ENCODE peak calls at places on chromosome 2, in five cellular contexts. One of them, this sample, is unnamed.

GRCh38 chr2:184596819-184597411 is 1.4 kb upstream of the ZNF804A start:
- DNase-seq in SJCRH30: peak; percentile 58
- DNase-seq in adrenal gland: no peak
- DNase-seq in mesendoderm: peak; percentile 72
- DNase-seq in heart right ventricle: no peak
- DNase-seq in this sample: peak; percentile 26

GRCh38 chr2:207239754-207240494 is 74.2 kb upstream of the KLF7 start:
- DNase-seq in SJCRH30: no peak
- DNase-seq in adrenal gland: peak; percentile 30
- DNase-seq in mesendoderm: no peak
- DNase-seq in heart right ventricle: no peak
- DNase-seq in this sample: no peak

GRCh38 chr2:42879116-42879705 is 86.8 kb upstream of the HAAO start:
- DNase-seq in SJCRH30: no peak
- DNase-seq in adrenal gland: no peak
- DNase-seq in mesendoderm: no peak
- DNase-seq in heart right ventricle: no peak
- DNase-seq in this sample: no peak

GRCh38 chr2:192017844-192018243 is 171.0 kb upstream of the CAVIN2 start:
- DNase-seq in SJCRH30: no peak
- DNase-seq in adrenal gland: no peak
- DNase-seq in mesendoderm: peak; percentile 79
- DNase-seq in heart right ventricle: no peak
- DNase-seq in this sample: no peak

GRCh38 chr2:239978381-239978780 is 46.8 kb downstream of the NDUFA10 start:
- DNase-seq in SJCRH30: no peak
- DNase-seq in adrenal gland: no peak
- DNase-seq in mesendoderm: peak; percentile 6
- DNase-seq in heart right ventricle: no peak
- DNase-seq in this sample: no peak

GRCh38 chr2:54275541-54275940 is 19.5 kb upstream of the TSPYL6 start:
- DNase-seq in SJCRH30: no peak
- DNase-seq in adrenal gland: no peak
- DNase-seq in mesendoderm: no peak
- DNase-seq in heart right ventricle: no peak
- DNase-seq in this sample: no peak

GRCh38 chr2:133434962-133435668 is 133.1 kb downstream of the NCKAP5 start:
- DNase-seq in SJCRH30: peak; percentile 26
- DNase-seq in adrenal gland: no peak
- DNase-seq in mesendoderm: peak; percentile 44
- DNase-seq in heart right ventricle: peak; percentile 21
- DNase-seq in this sample: no peak

GRCh38 chr2:178208817-178209216 is 14.5 kb downstream of the OSBPL6 start:
- DNase-seq in SJCRH30: no peak
- DNase-seq in adrenal gland: no peak
- DNase-seq in mesendoderm: no peak
- DNase-seq in heart right ventricle: no peak
- DNase-seq in this sample: no peak

GRCh38 chr2:104733544-104733943 is 120.4 kb upstream of the POU3F3 start:
- DNase-seq in SJCRH30: peak; percentile 51
- DNase-seq in adrenal gland: peak; percentile 6
- DNase-seq in mesendoderm: peak; percentile 81
- DNase-seq in heart right ventricle: no peak
- DNase-seq in this sample: peak; percentile 60

GRCh38 chr2:171248205-171248662 is 87.5 kb upstream of the TLK1 start:
- DNase-seq in SJCRH30: no peak
- DNase-seq in adrenal gland: no peak
- DNase-seq in mesendoderm: no peak
- DNase-seq in heart right ventricle: no peak
- DNase-seq in this sample: no peak

GRCh38 chr2:216683846-216684245 is 11.5 kb downstream of the IGFBP5 start:
- DNase-seq in SJCRH30: no peak
- DNase-seq in adrenal gland: peak; percentile 72
- DNase-seq in mesendoderm: no peak
- DNase-seq in heart right ventricle: no peak
- DNase-seq in this sample: no peak

GRCh38 chr2:206004004-206004693 is 81.8 kb downstream of the INO80D start:
- DNase-seq in SJCRH30: peak; percentile 49
- DNase-seq in adrenal gland: peak; percentile 21
- DNase-seq in mesendoderm: peak; percentile 86
- DNase-seq in heart right ventricle: no peak
- DNase-seq in this sample: peak; percentile 80

GRCh38 chr2:177348735-177349693 is 43.6 kb upstream of the AGPS start:
- DNase-seq in SJCRH30: peak; percentile 18
- DNase-seq in adrenal gland: no peak
- DNase-seq in mesendoderm: no peak
- DNase-seq in heart right ventricle: no peak
- DNase-seq in this sample: no peak

GRCh38 chr2:74051504-74051903 is 66.8 kb downstream of the TET3 start:
- DNase-seq in SJCRH30: peak; percentile 60
- DNase-seq in adrenal gland: no peak
- DNase-seq in mesendoderm: no peak
- DNase-seq in heart right ventricle: no peak
- DNase-seq in this sample: no peak

GRCh38 chr2:54574107-54574859 is 118.2 kb downstream of the SPTBN1 start:
- DNase-seq in SJCRH30: no peak
- DNase-seq in adrenal gland: peak; percentile 89
- DNase-seq in mesendoderm: no peak
- DNase-seq in heart right ventricle: no peak
- DNase-seq in this sample: no peak

GRCh38 chr2:222483513-222484039 is 59.2 kb downstream of the SGPP2 start:
- DNase-seq in SJCRH30: peak; percentile 59
- DNase-seq in adrenal gland: no peak
- DNase-seq in mesendoderm: peak; percentile 38
- DNase-seq in heart right ventricle: no peak
- DNase-seq in this sample: peak; percentile 70

GRCh38 chr2:82182270-82182669 is 1877.7 kb upstream of the LRRTM1 start:
- DNase-seq in SJCRH30: no peak
- DNase-seq in adrenal gland: no peak
- DNase-seq in mesendoderm: no peak
- DNase-seq in heart right ventricle: no peak
- DNase-seq in this sample: no peak

GRCh38 chr2:204628926-204629661 is 83.8 kb downstream of the PARD3B start:
- DNase-seq in SJCRH30: peak; percentile 25
- DNase-seq in adrenal gland: no peak
- DNase-seq in mesendoderm: no peak
- DNase-seq in heart right ventricle: no peak
- DNase-seq in this sample: no peak

GRCh38 chr2:181393472-181393871 is 63.7 kb upstream of the ITGA4 start:
- DNase-seq in SJCRH30: peak; percentile 68
- DNase-seq in adrenal gland: no peak
- DNase-seq in mesendoderm: peak; percentile 29
- DNase-seq in heart right ventricle: no peak
- DNase-seq in this sample: no peak

GRCh38 chr2:11701831-11702301 is 31.9 kb upstream of the NTSR2 start:
- DNase-seq in SJCRH30: peak; percentile 51
- DNase-seq in adrenal gland: peak; percentile 69
- DNase-seq in mesendoderm: no peak
- DNase-seq in heart right ventricle: no peak
- DNase-seq in this sample: no peak

GRCh38 chr2:158486150-158486969 is 29.6 kb downstream of the PKP4 start:
- DNase-seq in SJCRH30: no peak
- DNase-seq in adrenal gland: no peak
- DNase-seq in mesendoderm: no peak
- DNase-seq in heart right ventricle: no peak
- DNase-seq in this sample: no peak

GRCh38 chr2:158488442-158489216 is 31.9 kb downstream of the PKP4 start:
- DNase-seq in SJCRH30: no peak
- DNase-seq in adrenal gland: no peak
- DNase-seq in mesendoderm: no peak
- DNase-seq in heart right ventricle: no peak
- DNase-seq in this sample: no peak

GRCh38 chr2:158489366-158490112 is 32.8 kb downstream of the PKP4 start:
- DNase-seq in SJCRH30: peak; percentile 63
- DNase-seq in adrenal gland: no peak
- DNase-seq in mesendoderm: peak; percentile 67
- DNase-seq in heart right ventricle: no peak
- DNase-seq in this sample: peak; percentile 34

GRCh38 chr2:158486970-158487325 is 30.2 kb downstream of the PKP4 start:
- DNase-seq in SJCRH30: no peak
- DNase-seq in adrenal gland: no peak
- DNase-seq in mesendoderm: no peak
- DNase-seq in heart right ventricle: no peak
- DNase-seq in this sample: no peak

DNA sequence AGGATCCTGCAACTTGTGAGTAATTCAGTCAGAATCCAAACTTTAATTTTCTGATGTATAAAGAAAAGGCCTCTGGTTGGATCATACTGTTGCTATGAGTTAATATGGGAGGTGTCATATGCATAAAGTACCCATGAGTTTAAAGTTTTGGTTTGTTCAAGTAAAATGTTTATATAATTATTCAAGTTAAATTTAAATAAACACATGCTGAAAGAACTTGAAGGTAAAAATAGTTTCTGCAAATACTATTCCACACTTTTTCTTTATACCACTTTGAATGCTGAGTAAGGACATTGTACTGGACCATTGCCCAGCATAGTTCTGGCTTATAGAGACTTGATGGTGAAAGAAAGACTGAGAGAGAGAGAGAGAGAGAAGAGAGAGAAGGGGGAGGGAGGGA is 30.7 kb downstream of the PKP4 start:
- DNase-seq in SJCRH30: no peak
- DNase-seq in adrenal gland: peak; percentile 39
- DNase-seq in mesendoderm: no peak
- DNase-seq in heart right ventricle: no peak
- DNase-seq in this sample: no peak
- H3K27ac ChIP-seq in SJCRH30: no peak overlapping the region
- H3K27ac ChIP-seq in adrenal gland: no peak overlapping the region
- H3K27ac ChIP-seq in mesendoderm: no peak overlapping the region
- H3K27ac ChIP-seq in heart right ventricle: no peak overlapping the region
- H3K27ac ChIP-seq in this sample: no peak overlapping the region

DNA sequence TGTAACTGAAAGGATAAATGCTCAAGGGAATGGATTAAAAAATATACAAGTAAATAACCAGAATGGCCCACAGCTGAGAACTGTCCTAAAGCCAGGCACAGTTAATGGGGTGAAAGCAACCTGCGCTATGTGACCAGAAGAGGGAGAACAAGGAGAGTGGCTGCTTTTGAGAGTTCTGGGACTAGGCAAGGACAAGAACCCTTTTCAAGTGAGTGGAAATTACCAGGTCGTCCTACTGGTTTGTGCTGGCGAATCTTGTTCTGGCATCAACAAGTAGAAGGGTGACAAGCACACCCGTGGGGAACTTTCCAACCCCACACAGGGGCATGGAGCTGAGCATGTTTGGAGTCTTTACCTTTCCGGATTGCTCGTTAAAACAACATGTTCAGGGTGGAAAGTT is 82.8 kb downstream of the TMEM17 start:
- DNase-seq in SJCRH30: no peak
- DNase-seq in adrenal gland: no peak
- DNase-seq in mesendoderm: peak; percentile 69
- DNase-seq in heart right ventricle: no peak
- DNase-seq in this sample: peak; percentile 31
- H3K27ac ChIP-seq in SJCRH30: no peak overlapping the region
- H3K27ac ChIP-seq in adrenal gland: no peak overlapping the region
- H3K27ac ChIP-seq in mesendoderm: no peak overlapping the region
- H3K27ac ChIP-seq in heart right ventricle: no peak overlapping the region
- H3K27ac ChIP-seq in this sample: no peak overlapping the region

DNA sequence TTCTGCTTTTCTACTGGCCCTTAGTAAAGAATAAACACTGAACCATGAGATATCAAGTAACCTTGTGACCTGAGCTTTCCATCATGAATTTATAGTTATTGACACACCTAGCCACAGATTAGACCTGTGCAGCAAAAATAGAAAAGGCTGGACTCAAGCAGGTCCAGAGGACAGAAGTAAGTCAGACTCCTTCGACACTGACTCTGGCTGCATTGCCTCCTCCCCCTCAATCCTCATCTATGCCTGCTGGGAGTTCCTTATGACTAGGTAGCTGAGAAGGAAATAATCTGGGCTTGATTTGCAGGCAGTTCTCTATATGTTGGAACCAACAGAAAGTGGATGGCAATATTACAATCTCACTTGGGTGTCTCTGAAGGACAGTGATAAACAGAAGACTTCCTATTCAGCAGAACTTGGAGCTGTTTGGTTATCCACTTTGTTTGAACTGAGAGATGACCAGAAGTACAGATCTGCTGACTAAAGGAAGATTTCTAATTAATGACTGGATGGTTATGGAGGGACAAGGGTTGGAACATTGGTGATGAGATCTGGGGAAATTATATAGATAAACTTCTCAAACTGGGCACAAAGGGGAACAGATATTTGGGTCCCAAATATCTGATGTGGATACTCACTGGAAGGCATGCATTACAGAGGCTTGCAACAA is 39.4 kb downstream of the ARID5A start:
- DNase-seq in SJCRH30: no peak
- DNase-seq in adrenal gland: no peak
- DNase-seq in mesendoderm: no peak
- DNase-seq in heart right ventricle: no peak
- DNase-seq in this sample: no peak
- H3K27ac ChIP-seq in SJCRH30: no peak overlapping the region
- H3K27ac ChIP-seq in adrenal gland: no peak overlapping the region
- H3K27ac ChIP-seq in mesendoderm: no peak overlapping the region
- H3K27ac ChIP-seq in heart right ventricle: no peak overlapping the region
- H3K27ac ChIP-seq in this sample: no peak overlapping the region

GRCh38 chr2:36360063-36360462 is 4.5 kb downstream of the CRIM1 start:
- DNase-seq in SJCRH30: no peak
- DNase-seq in adrenal gland: no peak
- DNase-seq in mesendoderm: no peak
- DNase-seq in heart right ventricle: no peak
- DNase-seq in this sample: no peak
- H3K27ac ChIP-seq in SJCRH30: no peak overlapping the region
- H3K27ac ChIP-seq in adrenal gland: no peak overlapping the region
- H3K27ac ChIP-seq in mesendoderm: no peak overlapping the region
- H3K27ac ChIP-seq in heart right ventricle: no peak overlapping the region
- H3K27ac ChIP-seq in this sample: no peak overlapping the region

GRCh38 chr2:241324775-241325174 is 9.1 kb downstream of the SEPTIN2 start:
- DNase-seq in SJCRH30: no peak
- DNase-seq in adrenal gland: no peak
- DNase-seq in mesendoderm: no peak
- DNase-seq in heart right ventricle: no peak
- DNase-seq in this sample: no peak
- H3K27ac ChIP-seq in SJCRH30: no peak overlapping the region
- H3K27ac ChIP-seq in adrenal gland: no peak overlapping the region
- H3K27ac ChIP-seq in mesendoderm: no peak overlapping the region
- H3K27ac ChIP-seq in heart right ventricle: no peak overlapping the region
- H3K27ac ChIP-seq in this sample: no peak overlapping the region